ENCODE peak calls at places on chromosomes 12 and 14, in six cellular contexts. J, T, B, C, M and Z are unnamed samples.

GRCh38 chr14:57461777-57462320 is 31.8 kb downstream of the CCDC198 start:
- DNase-seq in J (no peak), T (no peak), B (no peak), C (no peak), M (no peak), Z (no peak)

GRCh38 chr12:126797525-126797924 is 1469.4 kb upstream of the TMEM132C start:
- DNase-seq in J (no peak), T (no peak), B (no peak), C (no peak), M (no peak), Z (no peak)

GRCh38 chr12:25960176-25960575 is 1.7 kb downstream of the RASSF8 start:
- DNase-seq in J (peak; percentile 20), T (no peak), B (no peak), C (no peak), M (peak; percentile 39), Z (no peak)

GRCh38 chr12:65685514-65685913 is 138.8 kb upstream of the HMGA2 start:
- DNase-seq in J (no peak), T (no peak), B (no peak), C (no peak), M (peak; percentile 64), Z (no peak)

GRCh38 chr14:69554500-69554899 is 20.2 kb downstream of the CCDC177 start:
- DNase-seq in J (no peak), T (no peak), B (no peak), C (no peak), M (no peak), Z (no peak)

GRCh38 chr12:112684742-112685141 is 106.8 kb upstream of the RPH3A start:
- DNase-seq in J (no peak), T (no peak), B (no peak), C (no peak), M (peak; percentile 67), Z (no peak)

GRCh38 chr12:4227046-4227445 is 46.5 kb upstream of the CCND2 start:
- DNase-seq in J (no peak), T (no peak), B (no peak), C (no peak), M (no peak), Z (no peak)

GRCh38 chr12:65171870-65172269 is 2.5 kb downstream of the LEMD3 start:
- DNase-seq in J (no peak), T (no peak), B (no peak), C (no peak), M (no peak), Z (no peak)

GRCh38 chr14:74395094-74395493 is 30.9 kb downstream of the SYNDIG1L start:
- DNase-seq in J (no peak), T (no peak), B (no peak), C (no peak), M (no peak), Z (no peak)

GRCh38 chr12:29447285-29447975 is 50.1 kb downstream of the OVCH1 start:
- DNase-seq in J (no peak), T (no peak), B (no peak), C (no peak), M (no peak), Z (no peak)

GRCh38 chr14:74698894-74699293 is 14.0 kb downstream of the AREL1 start:
- DNase-seq in J (no peak), T (no peak), B (no peak), C (no peak), M (no peak), Z (no peak)

GRCh38 chr12:46459111-46459510 is 86.5 kb upstream of the SLC38A2 start:
- DNase-seq in J (no peak), T (no peak), B (no peak), C (no peak), M (peak; percentile 27), Z (no peak)

GRCh38 chr12:4984971-4985370 is 58.7 kb upstream of the KCNA5 start:
- DNase-seq in J (no peak), T (no peak), B (no peak), C (no peak), M (no peak), Z (no peak)

GRCh38 chr12:40735551-40736230 is 43.5 kb downstream of the CNTN1 start:
- DNase-seq in J (no peak), T (no peak), B (no peak), C (no peak), M (no peak), Z (no peak)

GRCh38 chr14:90491221-90491867 is 94.5 kb downstream of the CALM1 start:
- DNase-seq in J (no peak), T (no peak), B (no peak), C (no peak), M (no peak), Z (peak; percentile 90)

GRCh38 chr12:71639341-71639760 is 24.3 kb downstream of the ZFC3H1 start:
- DNase-seq in J (peak; percentile 40), T (no peak), B (no peak), C (no peak), M (peak; percentile 37), Z (no peak)

GRCh38 chr14:92135269-92135668 is 13.5 kb downstream of the CPSF2 start:
- DNase-seq in J (no peak), T (peak; percentile 10), B (no peak), C (no peak), M (peak; percentile 11), Z (no peak)

GRCh38 chr14:61233436-61233956 is 47.6 kb downstream of the TMEM30B start:
- DNase-seq in J (no peak), T (no peak), B (no peak), C (no peak), M (no peak), Z (no peak)

GRCh38 chr14:68392393-68393085 is 400.3 kb downstream of the ZFP36L1 start:
- DNase-seq in J (no peak), T (no peak), B (peak; percentile 55), C (no peak), M (no peak), Z (peak; percentile 78)

GRCh38 chr14:55123101-55123500 is 6.0 kb upstream of the LGALS3 start:
- DNase-seq in J (no peak), T (no peak), B (no peak), C (no peak), M (no peak), Z (no peak)

GRCh38 chr12:116353958-116354357 is 76.5 kb upstream of the MED13L start:
- DNase-seq in J (no peak), T (no peak), B (no peak), C (no peak), M (no peak), Z (no peak)

GRCh38 chr14:24298892-24299254 is 707 bp downstream of the DHRS1 start:
- DNase-seq in J (peak; percentile 33), T (no peak), B (no peak), C (no peak), M (peak; percentile 30), Z (no peak)

GRCh38 chr14:85528080-85528881 is 1.7 kb upstream of the FLRT2 start:
- DNase-seq in J (peak; percentile 54), T (no peak), B (no peak), C (no peak), M (peak; percentile 69), Z (peak; percentile 39)

GRCh38 chr12:62581288-62582064 is 114.8 kb downstream of the MON2 start:
- DNase-seq in J (no peak), T (peak; percentile 18), B (no peak), C (no peak), M (peak; percentile 71), Z (no peak)

GRCh38 chr14:33767721-33768457 is 183.0 kb downstream of the EGLN3 start:
- DNase-seq in J (no peak), T (no peak), B (no peak), C (no peak), M (no peak), Z (no peak)

GRCh38 chr12:90163975-90164374 is 455.3 kb upstream of the ATP2B1 start:
- DNase-seq in J (peak; percentile 27), T (no peak), B (no peak), C (no peak), M (peak; percentile 39), Z (no peak)

GRCh38 chr12:15621140-15621539 is 168.0 kb downstream of the EPS8 start:
- DNase-seq in J (no peak), T (no peak), B (no peak), C (no peak), M (no peak), Z (no peak)

GRCh38 chr12:75177997-75178396 is 31.6 kb downstream of the KCNC2 start:
- DNase-seq in J (no peak), T (no peak), B (no peak), C (no peak), M (no peak), Z (no peak)

GRCh38 chr12:88570103-88570502 is 10.2 kb downstream of the KITLG start:
- DNase-seq in J (no peak), T (no peak), B (no peak), C (no peak), M (no peak), Z (no peak)

GRCh38 chr12:88571543-88571942 is 8.7 kb downstream of the KITLG start:
- DNase-seq in J (no peak), T (no peak), B (no peak), C (no peak), M (no peak), Z (no peak)

GRCh38 chr12:88574278-88574677 is 6.0 kb downstream of the KITLG start:
- DNase-seq in J (no peak), T (no peak), B (no peak), C (no peak), M (no peak), Z (no peak)

GRCh38 chr12:88575361-88575959 is 4.8 kb downstream of the KITLG start:
- DNase-seq in J (no peak), T (no peak), B (no peak), C (no peak), M (no peak), Z (no peak)

GRCh38 chr12:88572785-88573565 is 7.3 kb downstream of the KITLG start:
- DNase-seq in J (no peak), T (no peak), B (no peak), C (no peak), M (peak; percentile 30), Z (no peak)
- H3K27ac ChIP-seq in J (no peak overlapping the region), T (no peak overlapping the region), B (no peak overlapping the region), C (no peak overlapping the region), M (no peak overlapping the region), Z (no peak overlapping the region)

DNA sequence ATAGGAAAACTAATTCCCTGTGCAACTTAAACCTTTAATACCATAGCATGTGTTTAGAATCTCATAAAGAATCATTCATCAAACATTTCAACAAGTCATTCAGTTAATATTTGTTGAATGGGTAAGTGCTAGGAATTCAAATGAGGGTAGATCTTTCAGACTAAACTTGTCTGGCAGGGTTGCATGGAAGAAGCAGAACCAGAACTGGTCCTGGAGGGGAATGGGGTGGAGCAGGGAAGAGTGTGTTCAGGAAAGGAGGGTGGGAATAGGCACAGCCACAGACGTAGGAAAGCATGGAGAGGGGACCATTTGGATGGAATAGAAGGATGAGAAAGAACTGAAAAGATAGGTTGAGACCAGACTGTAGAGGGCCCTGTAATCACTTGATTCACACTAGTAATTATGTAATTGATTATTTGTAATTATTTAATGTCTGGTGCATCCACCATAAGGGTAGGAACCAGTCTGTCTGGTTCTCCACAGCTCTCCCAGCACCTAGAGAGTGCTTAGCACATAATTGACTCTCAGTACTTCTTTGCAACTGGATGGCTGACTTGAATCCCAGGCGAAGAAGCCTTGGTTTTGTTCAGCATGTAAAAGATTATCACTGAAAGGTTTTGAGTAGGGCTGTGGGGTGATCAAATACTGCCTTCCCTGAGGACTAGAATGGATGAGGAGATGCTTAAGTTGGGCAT is 3.0 kb upstream of the MAP3K9 start:
- DNase-seq in J (no peak), T (no peak), B (peak; percentile 53), C (no peak), M (no peak), Z (no peak)
- H3K4me3 ChIP-seq in J (no peak overlapping the region), T (no peak overlapping the region), B (no peak overlapping the region), C (no peak overlapping the region), M (peak overlapping the region; percentile 81), Z (no peak overlapping the region)

GRCh38 chr12:119594399-119594730 is 791 bp downstream of the TMEM233 start:
- DNase-seq in J (no peak), T (no peak), B (no peak), C (no peak), M (peak; percentile 62), Z (no peak)
- H3K27ac ChIP-seq in J (no peak overlapping the region), T (no peak overlapping the region), B (peak overlapping the region; percentile 11), C (no peak overlapping the region), M (no peak overlapping the region), Z (no peak overlapping the region)

GRCh38 chr12:101841069-101841468 is 10.3 kb upstream of the GNPTAB start:
- DNase-seq in J (no peak), T (no peak), B (no peak), C (no peak), M (no peak), Z (no peak)
- H3K4me3 ChIP-seq in J (no peak overlapping the region), T (no peak overlapping the region), B (no peak overlapping the region), C (no peak overlapping the region), M (no peak overlapping the region), Z (no peak overlapping the region)